ENCODE peak calls at places on chromosomes 7 and 10, in seven cellular contexts. One of them, this sample, is unnamed.

GRCh38 chr10:130740166-130740565 is 571.4 kb downstream of the TCERG1L start:
- DNase-seq in trophoblast cell: no peak
- DNase-seq in IMR-90: no peak
- DNase-seq in mesendoderm: no peak
- DNase-seq in neuronal stem cell: no peak
- DNase-seq in H1: no peak
- DNase-seq in H9: no peak
- DNase-seq in this sample: no peak

GRCh38 chr10:75040576-75040975 is 70.9 kb upstream of the SAMD8 start:
- DNase-seq in H1: no peak
- DNase-seq in mesendoderm: no peak
- DNase-seq in neuronal stem cell: no peak
- DNase-seq in IMR-90: no peak
- DNase-seq in trophoblast cell: no peak
- DNase-seq in H9: no peak
- DNase-seq in this sample: no peak

GRCh38 chr7:105268511-105269392 is 120.0 kb downstream of the SRPK2 start:
- DNase-seq in H9: no peak
- DNase-seq in neuronal stem cell: no peak
- DNase-seq in H1: no peak
- DNase-seq in trophoblast cell: peak
- DNase-seq in IMR-90: peak
- DNase-seq in mesendoderm: no peak
- DNase-seq in this sample: peak

GRCh38 chr7:151244156-151244870 is 4.2 kb downstream of the SMARCD3 start:
- DNase-seq in H1: peak
- DNase-seq in H9: peak
- DNase-seq in IMR-90: peak
- DNase-seq in trophoblast cell: peak
- DNase-seq in neuronal stem cell: peak
- DNase-seq in mesendoderm: peak
- DNase-seq in this sample: peak

GRCh38 chr7:35874881-35875280 is 74.0 kb downstream of the SEPTIN7 start:
- DNase-seq in trophoblast cell: no peak
- DNase-seq in H9: no peak
- DNase-seq in neuronal stem cell: no peak
- DNase-seq in IMR-90: no peak
- DNase-seq in H1: no peak
- DNase-seq in mesendoderm: no peak
- DNase-seq in this sample: no peak

GRCh38 chr7:30800785-30801252 is 29.6 kb downstream of the MINDY4 start:
- DNase-seq in IMR-90: peak
- DNase-seq in neuronal stem cell: peak
- DNase-seq in mesendoderm: peak
- DNase-seq in H9: peak
- DNase-seq in trophoblast cell: peak
- DNase-seq in H1: peak
- DNase-seq in this sample: peak

GRCh38 chr7:27154901-27155815 is 1.3 kb downstream of the HOXA7 start:
- DNase-seq in H9: no peak
- DNase-seq in neuronal stem cell: no peak
- DNase-seq in mesendoderm: no peak
- DNase-seq in trophoblast cell: no peak
- DNase-seq in IMR-90: no peak
- DNase-seq in H1: peak
- DNase-seq in this sample: no peak

GRCh38 chr7:112648781-112649180 is 141.4 kb downstream of the TMEM168 start:
- DNase-seq in trophoblast cell: no peak
- DNase-seq in H1: no peak
- DNase-seq in IMR-90: no peak
- DNase-seq in neuronal stem cell: no peak
- DNase-seq in H9: no peak
- DNase-seq in mesendoderm: no peak
- DNase-seq in this sample: no peak

GRCh38 chr10:85995791-85996190 is 370.8 kb downstream of the GRID1 start:
- DNase-seq in trophoblast cell: peak
- DNase-seq in H9: no peak
- DNase-seq in H1: no peak
- DNase-seq in mesendoderm: peak
- DNase-seq in IMR-90: peak
- DNase-seq in neuronal stem cell: no peak
- DNase-seq in this sample: no peak

GRCh38 chr7:94177441-94177840 is 173.3 kb upstream of the BET1 start:
- DNase-seq in mesendoderm: no peak
- DNase-seq in IMR-90: no peak
- DNase-seq in neuronal stem cell: no peak
- DNase-seq in H1: no peak
- DNase-seq in H9: no peak
- DNase-seq in trophoblast cell: no peak
- DNase-seq in this sample: no peak

DNA sequence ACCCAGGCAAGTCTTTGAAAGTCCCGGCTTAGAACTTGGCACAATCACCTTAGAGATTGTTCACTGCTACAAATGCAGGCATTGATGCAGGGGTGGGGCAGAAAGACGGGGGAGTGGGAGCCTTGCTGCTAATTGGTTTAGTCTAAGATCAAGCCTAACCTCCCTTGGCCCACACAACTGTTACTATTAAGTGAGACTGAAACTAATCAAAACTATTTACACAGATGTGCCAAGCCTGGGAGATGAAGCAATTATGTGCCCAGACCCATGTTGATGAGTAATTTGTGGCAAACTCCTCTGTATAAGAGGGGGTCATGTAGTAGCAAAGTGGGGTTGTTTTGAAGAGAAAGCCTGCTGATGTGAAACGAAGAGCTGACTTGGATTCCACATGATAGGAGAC is 178.2 kb upstream of the ITGB1 start:
- DNase-seq in IMR-90: peak
- DNase-seq in H9: no peak
- DNase-seq in neuronal stem cell: no peak
- DNase-seq in trophoblast cell: no peak
- DNase-seq in mesendoderm: no peak
- DNase-seq in H1: no peak
- DNase-seq in this sample: peak
- H3K9ac ChIP-seq in IMR-90: no peak
- H3K9ac ChIP-seq in H9: no peak
- H3K9ac ChIP-seq in neuronal stem cell: no peak
- H3K9ac ChIP-seq in trophoblast cell: no peak
- H3K9ac ChIP-seq in mesendoderm: no peak
- H3K9ac ChIP-seq in H1: no peak
- H3K9ac ChIP-seq in this sample: no peak

GRCh38 chr7:158506626-158507025 is 81.0 kb downstream of the PTPRN2 start:
- DNase-seq in IMR-90: no peak
- DNase-seq in H1: no peak
- DNase-seq in neuronal stem cell: no peak
- DNase-seq in H9: no peak
- DNase-seq in mesendoderm: no peak
- DNase-seq in trophoblast cell: no peak
- DNase-seq in this sample: no peak

GRCh38 chr7:158505683-158506082 is 81.9 kb downstream of the PTPRN2 start:
- DNase-seq in IMR-90: no peak
- DNase-seq in neuronal stem cell: no peak
- DNase-seq in trophoblast cell: no peak
- DNase-seq in H9: no peak
- DNase-seq in mesendoderm: no peak
- DNase-seq in H1: no peak
- DNase-seq in this sample: no peak

GRCh38 chr7:158512042-158512441 is 75.6 kb downstream of the PTPRN2 start:
- DNase-seq in mesendoderm: no peak
- DNase-seq in trophoblast cell: no peak
- DNase-seq in IMR-90: no peak
- DNase-seq in H1: no peak
- DNase-seq in H9: no peak
- DNase-seq in neuronal stem cell: no peak
- DNase-seq in this sample: no peak

GRCh38 chr7:158507917-158508316 is 79.7 kb downstream of the PTPRN2 start:
- DNase-seq in H1: no peak
- DNase-seq in neuronal stem cell: no peak
- DNase-seq in H9: no peak
- DNase-seq in IMR-90: no peak
- DNase-seq in mesendoderm: no peak
- DNase-seq in trophoblast cell: no peak
- DNase-seq in this sample: no peak

DNA sequence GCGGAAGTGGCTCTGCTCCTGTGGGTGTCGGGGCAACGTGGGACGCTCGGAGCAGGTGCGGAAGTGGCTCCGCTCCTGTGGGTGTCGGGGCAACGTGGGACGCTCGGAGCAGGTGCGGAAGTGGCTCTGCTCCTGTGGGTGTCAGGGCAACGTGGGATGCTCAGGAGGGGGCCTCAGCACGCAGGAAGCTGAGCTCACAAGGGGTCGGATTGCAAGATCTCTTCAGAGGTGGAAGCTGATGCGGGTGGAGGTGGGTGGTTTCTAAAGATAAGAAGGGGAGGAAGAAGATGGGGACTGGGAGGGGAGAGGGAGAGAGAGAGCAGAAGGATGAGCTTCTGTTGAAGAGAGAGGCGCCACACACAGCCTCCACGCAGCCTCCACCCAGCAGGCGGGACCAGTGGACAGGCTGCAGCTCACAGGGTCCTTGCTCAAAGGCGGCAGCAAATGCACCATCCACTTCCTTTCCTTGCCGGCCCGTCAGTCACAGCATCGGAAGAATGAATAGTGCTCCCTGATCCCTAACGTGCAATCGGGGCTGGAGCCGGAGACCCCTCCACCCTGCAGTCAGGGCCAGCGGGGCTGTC is 78.7 kb downstream of the PTPRN2 start:
- DNase-seq in mesendoderm: no peak
- DNase-seq in IMR-90: no peak
- DNase-seq in H9: no peak
- DNase-seq in trophoblast cell: no peak
- DNase-seq in H1: no peak
- DNase-seq in neuronal stem cell: no peak
- DNase-seq in this sample: no peak
- H4K8ac ChIP-seq in mesendoderm: no peak
- H4K8ac ChIP-seq in IMR-90: no peak
- H4K8ac ChIP-seq in H9: no peak
- H4K8ac ChIP-seq in trophoblast cell: no peak
- H4K8ac ChIP-seq in H1: no peak
- H4K8ac ChIP-seq in neuronal stem cell: no peak
- H4K8ac ChIP-seq in this sample: no peak

GRCh38 chr7:29249860-29250259 is 55.3 kb downstream of the CHN2 start:
- DNase-seq in neuronal stem cell: no peak
- DNase-seq in IMR-90: no peak
- DNase-seq in H1: no peak
- DNase-seq in H9: no peak
- DNase-seq in mesendoderm: no peak
- DNase-seq in trophoblast cell: no peak
- DNase-seq in this sample: no peak

GRCh38 chr7:29247232-29247961 is 52.8 kb downstream of the CHN2 start:
- DNase-seq in neuronal stem cell: no peak
- DNase-seq in H1: no peak
- DNase-seq in mesendoderm: no peak
- DNase-seq in trophoblast cell: no peak
- DNase-seq in IMR-90: no peak
- DNase-seq in H9: no peak
- DNase-seq in this sample: no peak

GRCh38 chr7:29249383-29249750 is 54.8 kb downstream of the CHN2 start:
- DNase-seq in H1: no peak
- DNase-seq in trophoblast cell: no peak
- DNase-seq in neuronal stem cell: no peak
- DNase-seq in H9: no peak
- DNase-seq in IMR-90: no peak
- DNase-seq in mesendoderm: no peak
- DNase-seq in this sample: no peak

GRCh38 chr7:29248713-29249382 is 54.3 kb downstream of the CHN2 start:
- DNase-seq in neuronal stem cell: no peak
- DNase-seq in H9: no peak
- DNase-seq in mesendoderm: no peak
- DNase-seq in IMR-90: no peak
- DNase-seq in trophoblast cell: peak
- DNase-seq in H1: no peak
- DNase-seq in this sample: no peak

DNA sequence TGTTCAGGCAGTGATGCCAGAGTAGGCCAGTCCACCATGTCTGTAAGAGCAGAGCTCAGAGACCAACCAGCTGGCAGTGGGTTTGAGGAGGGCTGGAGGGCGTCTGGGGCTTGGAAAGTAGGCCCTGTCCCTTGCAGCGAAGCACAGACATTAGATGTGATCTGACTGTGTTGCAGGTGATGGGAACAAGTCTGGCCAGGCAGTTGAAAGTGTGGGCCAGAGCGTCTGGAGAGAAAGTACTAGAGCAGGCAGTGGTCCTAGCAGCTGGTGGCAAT is 53.3 kb downstream of the CHN2 start:
- DNase-seq in IMR-90: no peak
- DNase-seq in trophoblast cell: no peak
- DNase-seq in neuronal stem cell: no peak
- DNase-seq in H1: no peak
- DNase-seq in H9: no peak
- DNase-seq in mesendoderm: no peak
- DNase-seq in this sample: no peak
- H3K9ac ChIP-seq in IMR-90: no peak
- H3K9ac ChIP-seq in trophoblast cell: no peak
- H3K9ac ChIP-seq in neuronal stem cell: no peak
- H3K9ac ChIP-seq in H1: no peak
- H3K9ac ChIP-seq in H9: no peak
- H3K9ac ChIP-seq in mesendoderm: no peak
- H3K9ac ChIP-seq in this sample: no peak

GRCh38 chr7:140641532-140642191 is 1.0 kb upstream of the DENND2A start:
- DNase-seq in H9: peak
- DNase-seq in IMR-90: no peak
- DNase-seq in trophoblast cell: peak
- DNase-seq in H1: no peak
- DNase-seq in mesendoderm: peak
- DNase-seq in neuronal stem cell: no peak
- DNase-seq in this sample: peak

GRCh38 chr7:140639366-140640053 is 1.1 kb downstream of the DENND2A start:
- DNase-seq in neuronal stem cell: no peak
- DNase-seq in trophoblast cell: peak
- DNase-seq in H1: no peak
- DNase-seq in H9: no peak
- DNase-seq in IMR-90: peak
- DNase-seq in mesendoderm: peak
- DNase-seq in this sample: peak

GRCh38 chr7:140643416-140643815 is 2.8 kb upstream of the DENND2A start:
- DNase-seq in IMR-90: no peak
- DNase-seq in trophoblast cell: no peak
- DNase-seq in mesendoderm: no peak
- DNase-seq in H9: no peak
- DNase-seq in neuronal stem cell: no peak
- DNase-seq in H1: no peak
- DNase-seq in this sample: no peak

GRCh38 chr7:140640060-140640611 is 477 bp downstream of the DENND2A start:
- DNase-seq in mesendoderm: peak
- DNase-seq in trophoblast cell: peak
- DNase-seq in neuronal stem cell: no peak
- DNase-seq in H9: peak
- DNase-seq in IMR-90: peak
- DNase-seq in H1: peak
- DNase-seq in this sample: peak

GRCh38 chr7:140640727-140641531 is at the start of gene DENND2A:
- DNase-seq in mesendoderm: peak
- DNase-seq in neuronal stem cell: peak
- DNase-seq in H1: peak
- DNase-seq in H9: peak
- DNase-seq in trophoblast cell: peak
- DNase-seq in IMR-90: peak
- DNase-seq in this sample: peak
- H4K8ac ChIP-seq in mesendoderm: no peak
- H4K8ac ChIP-seq in neuronal stem cell: peak
- H4K8ac ChIP-seq in H1: peak
- H4K8ac ChIP-seq in H9: no peak
- H4K8ac ChIP-seq in trophoblast cell: peak
- H4K8ac ChIP-seq in IMR-90: peak
- H4K8ac ChIP-seq in this sample: peak

This sample was measured in mesenchymal stem cell.